ENCODE peak calls at places on chromosomes 1 and 21, in eight cellular contexts. One of them, this sample, is unnamed.

GRCh38 chr1:181317261-181317924 is 165.9 kb upstream of the CACNA1E start:
- DNase-seq in cardiac fibroblast: no peak
- DNase-seq in body of pancreas: no peak
- DNase-seq in posterior vena cava: no peak
- DNase-seq in IMR-90: no peak
- DNase-seq in left lung: no peak
- DNase-seq in AG08395: no peak
- DNase-seq in tibial artery: no peak
- DNase-seq in this sample: no peak

GRCh38 chr21:45460011-45460565 is 55.1 kb downstream of the COL18A1 start:
- DNase-seq in AG08395: no peak
- DNase-seq in IMR-90: no peak
- DNase-seq in body of pancreas: no peak
- DNase-seq in left lung: no peak
- DNase-seq in cardiac fibroblast: no peak
- DNase-seq in tibial artery: no peak
- DNase-seq in posterior vena cava: peak
- DNase-seq in this sample: no peak

GRCh38 chr1:115496904-115497527 is 144.8 kb upstream of the VANGL1 start:
- DNase-seq in IMR-90: peak
- DNase-seq in tibial artery: no peak
- DNase-seq in body of pancreas: no peak
- DNase-seq in AG08395: peak
- DNase-seq in cardiac fibroblast: peak
- DNase-seq in left lung: no peak
- DNase-seq in posterior vena cava: no peak
- DNase-seq in this sample: peak

GRCh38 chr1:89605692-89606091 is 27.2 kb upstream of the LRRC8C start:
- DNase-seq in body of pancreas: no peak
- DNase-seq in IMR-90: peak
- DNase-seq in posterior vena cava: no peak
- DNase-seq in AG08395: peak
- DNase-seq in left lung: no peak
- DNase-seq in tibial artery: no peak
- DNase-seq in cardiac fibroblast: peak
- DNase-seq in this sample: peak

GRCh38 chr1:16383917-16384316 is 16.9 kb downstream of the SZRD1 start:
- DNase-seq in body of pancreas: no peak
- DNase-seq in posterior vena cava: no peak
- DNase-seq in cardiac fibroblast: no peak
- DNase-seq in IMR-90: no peak
- DNase-seq in AG08395: no peak
- DNase-seq in left lung: no peak
- DNase-seq in tibial artery: no peak
- DNase-seq in this sample: no peak

GRCh38 chr1:67732750-67733151 is 47.8 kb downstream of the GADD45A start:
- DNase-seq in IMR-90: peak
- DNase-seq in body of pancreas: no peak
- DNase-seq in left lung: no peak
- DNase-seq in tibial artery: no peak
- DNase-seq in cardiac fibroblast: peak
- DNase-seq in posterior vena cava: peak
- DNase-seq in AG08395: no peak
- DNase-seq in this sample: peak

GRCh38 chr1:223228201-223228600 is 85.2 kb upstream of the TLR5 start:
- DNase-seq in AG08395: no peak
- DNase-seq in cardiac fibroblast: no peak
- DNase-seq in left lung: no peak
- DNase-seq in IMR-90: no peak
- DNase-seq in posterior vena cava: no peak
- DNase-seq in body of pancreas: no peak
- DNase-seq in tibial artery: no peak
- DNase-seq in this sample: no peak

GRCh38 chr1:2783435-2784397 is 17.8 kb downstream of the TTC34 start:
- DNase-seq in tibial artery: no peak
- DNase-seq in left lung: peak
- DNase-seq in body of pancreas: peak
- DNase-seq in AG08395: no peak
- DNase-seq in cardiac fibroblast: no peak
- DNase-seq in posterior vena cava: peak
- DNase-seq in IMR-90: no peak
- DNase-seq in this sample: no peak

GRCh38 chr21:35217504-35218060 is 168.5 kb upstream of the RUNX1 start:
- DNase-seq in body of pancreas: no peak
- DNase-seq in AG08395: peak
- DNase-seq in left lung: peak
- DNase-seq in posterior vena cava: no peak
- DNase-seq in tibial artery: no peak
- DNase-seq in IMR-90: peak
- DNase-seq in cardiac fibroblast: peak
- DNase-seq in this sample: peak